ENCODE peak calls at places on chromosomes 7 and 10, in six cellular contexts. A, N, M, I, Q and C are unnamed samples.
A peak's percentile ranks its signal among the peaks of the same experiment; 100 is the strongest.

GRCh38 chr10:103451091-103451801 is 924 bp downstream of the CALHM2 start:
- DNase-seq in Q (peak; percentile 73), M (no peak), A (no peak), N (no peak), I (no peak), C (no peak)

GRCh38 chr10:5373321-5373720 is 8.6 kb downstream of the UCN3 start:
- DNase-seq in Q (no peak), M (no peak), N (no peak), I (no peak), A (no peak), C (no peak)

GRCh38 chr7:131249003-131249402 is 78.7 kb upstream of the MKLN1 start:
- DNase-seq in I (no peak), M (no peak), Q (peak; percentile 97), N (peak; percentile 99), A (no peak), C (peak; percentile 98)

GRCh38 chr10:19843487-19843886 is 27.3 kb downstream of the PLXDC2 start:
- DNase-seq in M (no peak), A (no peak), Q (no peak), I (no peak), N (peak; percentile 44), C (no peak)

GRCh38 chr10:78292987-78293865 is 259.6 kb downstream of the RPS24 start:
- DNase-seq in I (no peak), Q (no peak), M (peak; percentile 82), A (peak; percentile 69), N (peak; percentile 35), C (no peak)

GRCh38 chr7:77989981-77990566 is 191.5 kb downstream of the PHTF2 start:
- DNase-seq in I (peak; percentile 81), M (no peak), N (no peak), A (peak; percentile 71), Q (no peak), C (peak; percentile 19)

GRCh38 chr10:12908773-12909172 is 92.7 kb downstream of the CCDC3 start:
- DNase-seq in Q (no peak), A (no peak), N (no peak), I (peak; percentile 4), M (no peak), C (no peak)

GRCh38 chr7:105187302-105188169 is 173.5 kb downstream of the KMT2E start:
- DNase-seq in M (no peak), Q (no peak), I (no peak), N (peak; percentile 16), A (no peak), C (peak; percentile 24)

GRCh38 chr7:118311121-118311803 is 86.8 kb downstream of the ANKRD7 start:
- DNase-seq in Q (peak; percentile 5), M (no peak), A (no peak), I (no peak), N (no peak), C (peak; percentile 88)

GRCh38 chr10:71585579-71586092 is 133.9 kb downstream of the C10orf105 start:
- DNase-seq in M (no peak), N (no peak), I (no peak), A (no peak), Q (no peak), C (no peak)

GRCh38 chr10:2477154-2477553 is 590.2 kb upstream of the PFKP start:
- DNase-seq in Q (no peak), I (peak; percentile 63), M (peak; percentile 51), A (peak; percentile 93), N (no peak), C (no peak)

GRCh38 chr7:33825644-33826043 is 79.7 kb upstream of the BMPER start:
- DNase-seq in A (no peak), I (no peak), Q (no peak), N (no peak), M (no peak), C (no peak)

GRCh38 chr7:122803323-122803722 is 82.9 kb downstream of the CADPS2 start:
- DNase-seq in I (no peak), Q (peak; percentile 46), N (no peak), M (peak; percentile 21), A (no peak), C (no peak)

GRCh38 chr7:69941077-69941476 is 342.8 kb downstream of the AUTS2 start:
- DNase-seq in I (no peak), Q (no peak), A (no peak), N (no peak), M (no peak), C (no peak)

GRCh38 chr7:31083205-31083801 is 31.2 kb downstream of the ADCYAP1R1 start:
- DNase-seq in I (no peak), N (no peak), Q (no peak), A (no peak), M (no peak), C (no peak)

GRCh38 chr10:1632141-1632540 is 105.2 kb downstream of the ADARB2 start:
- DNase-seq in N (no peak), Q (no peak), A (no peak), I (no peak), M (no peak), C (no peak)

GRCh38 chr10:97843296-97843671 is 6.4 kb upstream of the GOLGA7B start:
- DNase-seq in I (no peak), A (no peak), M (no peak), Q (no peak), N (no peak), C (no peak)

GRCh38 chr7:70027864-70028263 is 429.6 kb downstream of the AUTS2 start:
- DNase-seq in M (no peak), N (no peak), A (no peak), I (no peak), Q (no peak), C (no peak)

GRCh38 chr10:79079490-79080355 is 11.0 kb downstream of the ZMIZ1 start:
- DNase-seq in A (no peak), N (peak; percentile 71), I (no peak), Q (no peak), M (no peak), C (peak; percentile 90)

GRCh38 chr7:29987821-29988317 is 1.7 kb downstream of the SCRN1 start:
- DNase-seq in I (no peak), M (peak; percentile 31), A (no peak), Q (peak; percentile 70), N (peak; percentile 88), C (peak; percentile 93)

GRCh38 chr10:69807122-69807521 is 5.4 kb downstream of the COL13A1 start:
- DNase-seq in A (no peak), N (peak; percentile 84), I (no peak), Q (peak; percentile 25), M (no peak), C (peak; percentile 62)

GRCh38 chr10:69807696-69808095 is 6.0 kb downstream of the COL13A1 start:
- DNase-seq in M (no peak), I (no peak), N (peak; percentile 45), Q (no peak), A (no peak), C (peak; percentile 65)

GRCh38 chr10:69803809-69804208 is 2.1 kb downstream of the COL13A1 start:
- DNase-seq in I (no peak), N (no peak), M (no peak), Q (no peak), A (no peak), C (no peak)

GRCh38 chr10:69804775-69805174 is 3.1 kb downstream of the COL13A1 start:
- DNase-seq in N (no peak), I (no peak), A (no peak), Q (no peak), M (no peak), C (no peak)

DNA sequence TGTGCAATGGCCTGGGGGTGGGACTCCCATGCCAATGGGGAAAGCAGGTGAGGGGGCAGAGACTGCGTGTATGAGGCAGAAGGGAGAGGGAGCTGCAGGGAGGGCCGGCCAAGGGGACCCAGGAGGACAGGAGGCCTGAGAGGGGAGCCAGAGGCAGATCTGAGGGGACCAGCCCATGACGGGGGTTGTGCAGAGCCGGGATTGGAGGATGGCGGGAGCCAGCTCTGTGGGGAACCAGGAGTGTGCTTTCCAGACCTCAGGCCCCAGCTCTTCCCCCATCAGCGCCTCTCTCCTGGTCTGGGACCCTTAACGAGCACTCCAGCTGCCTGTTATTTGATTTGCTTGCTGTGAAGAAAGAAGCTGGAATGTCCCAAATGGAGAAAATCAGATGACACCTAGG is 4.6 kb downstream of the COL13A1 start:
- DNase-seq in Q (no peak), I (no peak), N (no peak), A (no peak), M (no peak), C (no peak)
- H2BK5ac ChIP-seq in Q (no peak overlapping the region), I (peak overlapping the region; percentile 60), N (peak overlapping the region; percentile 25), A (no peak overlapping the region), M (no peak overlapping the region), C (no peak overlapping the region)

DNA sequence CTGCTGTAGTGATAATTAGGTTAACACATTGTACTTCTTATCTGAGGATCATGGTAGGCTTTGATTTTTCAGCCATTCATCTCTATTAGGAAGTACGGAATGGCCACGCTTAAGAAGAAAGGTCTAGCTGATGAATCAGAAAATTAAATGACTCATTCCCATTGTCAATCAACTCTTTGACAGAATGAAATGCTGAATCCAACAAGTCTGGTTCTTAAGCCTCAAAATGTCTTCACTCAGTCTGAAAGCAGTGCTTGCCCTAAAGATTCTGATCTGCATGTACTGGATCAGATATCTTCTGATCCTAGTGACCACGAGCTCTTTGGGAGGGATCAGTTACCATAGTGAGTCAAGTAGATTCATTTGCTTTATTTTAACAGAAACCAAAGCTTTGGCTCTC is 5.7 kb upstream of the CELF2 start:
- DNase-seq in M (no peak), N (no peak), I (no peak), A (no peak), Q (no peak), C (no peak)
- H4K91ac ChIP-seq in M (no peak overlapping the region), N (no peak overlapping the region), I (no peak overlapping the region), A (no peak overlapping the region), Q (no peak overlapping the region), C (no peak overlapping the region)

DNA sequence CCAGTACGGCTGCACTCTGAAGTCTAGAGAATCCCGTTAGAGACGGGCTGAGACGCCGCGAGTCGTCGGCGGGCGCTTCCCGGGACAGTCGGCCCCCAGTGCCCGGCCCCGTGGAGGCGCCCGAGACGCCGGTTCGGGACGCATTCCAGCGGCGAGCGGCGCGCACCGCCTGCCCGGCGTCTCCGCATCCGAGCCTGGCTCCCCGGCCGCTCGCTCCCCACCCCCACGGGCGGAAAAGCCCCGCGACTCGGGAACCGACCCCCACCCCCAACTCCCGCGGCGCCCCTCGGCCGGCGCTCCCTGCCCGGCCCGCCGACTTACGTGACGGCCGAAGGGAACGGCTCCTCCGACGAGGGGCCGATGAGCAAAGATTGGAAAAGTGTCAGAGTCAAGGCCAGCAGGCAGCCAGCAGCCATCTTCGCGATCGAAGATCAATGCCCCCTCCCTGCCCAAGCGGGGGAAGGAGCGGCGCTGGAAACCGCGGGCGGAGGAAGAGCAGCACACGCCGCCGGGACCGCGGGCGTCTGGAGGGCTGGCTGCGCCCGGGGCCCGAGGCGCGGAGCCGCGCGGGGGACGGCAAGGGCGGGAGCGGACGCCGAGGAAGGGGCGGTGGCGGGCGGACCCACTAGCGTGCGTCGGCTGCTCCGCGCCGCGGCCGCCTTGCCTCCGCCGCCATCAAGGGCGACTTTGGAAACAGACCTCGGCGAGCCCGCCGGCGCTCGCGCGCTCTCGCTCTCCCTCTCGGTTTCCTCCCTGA is at the start of gene CACNA2D1:
- DNase-seq in N (no peak), I (peak; percentile 75), A (peak; percentile 54), Q (peak; percentile 3), M (peak; percentile 41), C (no peak)
- H3K18ac ChIP-seq in N (peak within 1 kb of the TSS; percentile 74), I (peak within 1 kb of the TSS; percentile 86), A (peak within 1 kb of the TSS; percentile 92), Q (peak within 1 kb of the TSS; percentile 96), M (peak within 1 kb of the TSS; percentile 96), C (peak within 1 kb of the TSS; percentile 100)

DNA sequence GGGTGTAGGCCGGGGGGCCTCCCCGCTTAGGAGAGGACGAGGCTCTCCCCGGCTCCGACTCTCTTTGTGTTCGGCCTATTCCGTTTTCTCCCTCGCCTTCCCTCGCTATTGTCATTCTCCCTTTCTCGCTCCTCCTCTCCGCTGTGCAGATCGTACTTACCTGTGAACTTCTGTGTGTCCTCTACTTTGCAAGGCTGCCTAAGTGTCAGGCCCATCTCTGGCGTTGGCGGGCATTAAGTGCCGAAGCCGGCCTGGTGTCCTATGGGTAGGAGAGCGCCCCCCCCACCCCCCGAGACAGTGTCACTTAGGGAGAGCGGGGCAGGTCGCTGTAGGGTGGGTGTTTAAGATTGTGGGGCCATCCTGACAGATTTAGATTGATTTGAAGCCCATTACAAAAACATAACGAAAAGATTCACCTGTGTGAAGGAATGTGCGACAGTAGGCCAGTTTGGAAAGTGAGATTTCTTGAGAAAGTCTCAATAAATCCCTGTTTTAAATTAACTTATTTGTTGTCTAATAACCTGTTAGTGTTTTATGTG is 579 bp downstream of the RBM33 start:
- DNase-seq in I (no peak), M (peak; percentile 24), N (no peak), Q (peak; percentile 46), A (peak; percentile 45), C (peak; percentile 48)
- H2BK5ac ChIP-seq in I (peak overlapping the region; percentile 95), M (peak overlapping the region; percentile 43), N (peak overlapping the region; percentile 93), Q (peak overlapping the region; percentile 83), A (no peak overlapping the region), C (peak overlapping the region; percentile 97)